ENCODE peak calls at places on chromosome 1, in four cellular contexts. T is T-helper 1 cell; Y is activated CD4-positive, alpha-beta T cell treated with anti-CD3 and anti-CD28 coated beads for 4 hours; U is ELR. J is an unnamed sample.

GRCh38 chr1:44786138-44786840 is 1.7 kb downstream of the BEST4 start:
- DNase-seq in U (peak), T (peak), Y (peak), J (peak)

GRCh38 chr1:110383311-110383990 is 7.4 kb downstream of the SLC16A4 start:
- DNase-seq in T (no peak), U (peak), Y (no peak), J (no peak)

GRCh38 chr1:220962031-220962751 is 82.9 kb downstream of the HLX start:
- DNase-seq in Y (no peak), U (peak), T (no peak), J (no peak)

GRCh38 chr1:227242811-227243682 is 75.2 kb downstream of the CDC42BPA start:
- DNase-seq in T (no peak), Y (no peak), U (peak), J (no peak)

GRCh38 chr1:57013522-57013921 is 47.7 kb upstream of the C8B start:
- DNase-seq in U (no peak), Y (no peak), T (no peak), J (peak)

GRCh38 chr1:54403808-54404261 is 2.4 kb downstream of the SSBP3 start:
- DNase-seq in Y (no peak), T (no peak), U (peak), J (peak)

GRCh38 chr1:24391882-24392603 is 21.5 kb downstream of the STPG1 start:
- DNase-seq in T (peak), U (peak), Y (peak), J (peak)

GRCh38 chr1:104797982-104798381 is 1048.3 kb downstream of the AMY1C start:
- DNase-seq in Y (no peak), T (no peak), U (no peak), J (no peak)